ENCODE peak calls at places on chromosomes 4 and X, in eight cellular contexts. O is HEK293T, J is kidney tubule cell, V is D341Med, M is PC-3, Q is hypothalamus, P is left ventricle myocardium inferior, H is H7. N is an unnamed sample.

GRCh38 chr4:15469402-15470148 is at the start of gene CC2D2A:
- DNase-seq in O (peak), H (peak), P (no peak), V (no peak), Q (peak), J (peak), M (peak), N (peak)

GRCh38 chr4:55866290-55866907 is 13.0 kb downstream of the EXOC1 start:
- DNase-seq in J (peak), Q (no peak), V (no peak), H (no peak), M (peak), P (no peak), O (no peak), N (peak)

GRCh38 chr4:124483043-124483906 is 229.3 kb downstream of the ANKRD50 start:
- DNase-seq in H (peak), Q (no peak), P (no peak), O (no peak), M (no peak), J (no peak), V (no peak), N (peak)

GRCh38 chr4:10105421-10105820 is 11.2 kb downstream of the WDR1 start:
- DNase-seq in J (no peak), M (peak), O (no peak), P (no peak), Q (no peak), V (no peak), H (no peak), N (no peak)

GRCh38 chr4:67545996-67546356 is 673 bp upstream of the CENPC start:
- DNase-seq in Q (no peak), P (no peak), O (no peak), H (no peak), V (no peak), M (no peak), J (no peak), N (peak)

GRCh38 chr4:72971572-72971971 is 97.9 kb downstream of the COX18 start:
- DNase-seq in V (no peak), H (no peak), J (peak), O (no peak), M (peak), P (no peak), Q (no peak), N (peak)

GRCh38 chr4:187354740-187355139 is 631.1 kb upstream of the FAT1 start:
- DNase-seq in H (no peak), V (no peak), M (peak), O (no peak), J (no peak), Q (no peak), P (no peak), N (no peak)

GRCh38 chr4:76905521-76905920 is 7.6 kb upstream of the SOWAHB start:
- DNase-seq in P (no peak), Q (no peak), H (no peak), M (no peak), V (no peak), J (peak), O (no peak), N (no peak)

GRCh38 chr4:119189638-119190037 is 22.9 kb upstream of the USP53 start:
- DNase-seq in M (no peak), V (no peak), H (no peak), P (no peak), O (no peak), J (no peak), Q (no peak), N (no peak)

GRCh38 chrX:100928660-100929613 is at the start of gene XKRX:
- DNase-seq in Q (no peak), J (peak), P (peak), O (peak), V (peak), H (peak), M (peak), N (peak)

GRCh38 chrX:51568586-51568985 is 50.1 kb downstream of the CENPVL3 start:
- DNase-seq in Q (no peak), M (peak), H (no peak), J (peak), O (no peak), V (no peak), P (no peak), N (no peak)

N was measured in DMS53.